ENCODE peak calls at places on chromosomes 13 and 19, in ten cellular contexts. Q is kidney, R is right lobe of liver, N is body of pancreas, S is ascending aorta, X is brain microvascular endothelial cell, A is A549, W is PC-3, Z is HL-60, V is suprapubic skin. Y is an unnamed sample.

GRCh38 chr13:51045450-51045849 is 65.6 kb downstream of the C13orf42 start:
- DNase-seq in X (no peak), R (no peak), V (no peak), S (no peak), N (no peak), Q (no peak), A (no peak), W (no peak), Z (no peak), Y (no peak)

GRCh38 chr19:46387713-46388130 is 25.6 kb downstream of the CCDC8 start:
- DNase-seq in W (no peak), V (peak), R (peak), A (no peak), X (no peak), Z (no peak), N (no peak), Q (peak), S (no peak), Y (no peak)

GRCh38 chr13:36428083-36428482 is 4.2 kb upstream of the CCNA1 start:
- DNase-seq in Z (peak), W (peak), X (no peak), Q (no peak), R (no peak), A (no peak), S (no peak), V (no peak), N (no peak), Y (no peak)

GRCh38 chr19:4597975-4598671 is 38.6 kb upstream of the SEMA6B start:
- DNase-seq in R (no peak), S (no peak), N (peak), X (peak), Z (peak), A (peak), V (no peak), Q (peak), W (peak), Y (no peak)

GRCh38 chr19:3210347-3211017 is 14.0 kb upstream of the CELF5 start:
- DNase-seq in Z (peak), S (no peak), N (peak), Q (no peak), V (no peak), R (no peak), X (peak), W (peak), A (peak), Y (no peak)

GRCh38 chr13:110474713-110475112 is 86.8 kb downstream of the RAB20 start:
- DNase-seq in R (no peak), Q (no peak), S (no peak), Z (no peak), V (no peak), N (no peak), W (no peak), A (no peak), X (no peak), Y (no peak)

GRCh38 chr13:109807345-109807744 is 21.0 kb upstream of the IRS2 start:
- DNase-seq in N (no peak), Z (no peak), X (no peak), A (no peak), Q (no peak), V (no peak), W (no peak), S (no peak), R (no peak), Y (no peak)

GRCh38 chr19:45222724-45223123 is 22.5 kb downstream of the EXOC3L2 start:
- DNase-seq in Q (no peak), S (no peak), Z (no peak), A (no peak), N (no peak), R (no peak), V (no peak), X (no peak), W (no peak), Y (no peak)

GRCh38 chr19:42018503-42019193 is 24.6 kb upstream of the ATP1A3 start:
- DNase-seq in R (no peak), S (no peak), V (no peak), Q (no peak), X (peak), Z (no peak), A (no peak), N (no peak), W (peak), Y (no peak)

GRCh38 chr19:7535993-7536685 is 622 bp downstream of the PNPLA6 start:
- DNase-seq in N (no peak), Z (no peak), Q (no peak), A (no peak), S (no peak), R (no peak), X (no peak), V (no peak), W (no peak), Y (no peak)

GRCh38 chr13:57630661-57631606 is 610 bp upstream of the PCDH17 start:
- DNase-seq in W (peak), S (no peak), V (no peak), Z (no peak), R (no peak), X (peak), N (peak), A (no peak), Q (no peak), Y (no peak)

GRCh38 chr13:57629821-57630235 is 1.7 kb upstream of the PCDH17 start:
- DNase-seq in W (peak), Q (peak), X (peak), V (peak), Z (no peak), R (peak), S (peak), A (no peak), N (peak), Y (peak)

GRCh38 chr13:57627663-57628062 is 3.9 kb upstream of the PCDH17 start:
- DNase-seq in Q (no peak), A (no peak), V (no peak), W (peak), Z (no peak), S (no peak), X (no peak), R (no peak), N (no peak), Y (no peak)

GRCh38 chr13:57631607-57632275 is at the start of gene PCDH17:
- DNase-seq in N (peak), R (no peak), S (no peak), X (peak), Q (no peak), V (no peak), A (no peak), W (no peak), Z (no peak), Y (no peak)

DNA sequence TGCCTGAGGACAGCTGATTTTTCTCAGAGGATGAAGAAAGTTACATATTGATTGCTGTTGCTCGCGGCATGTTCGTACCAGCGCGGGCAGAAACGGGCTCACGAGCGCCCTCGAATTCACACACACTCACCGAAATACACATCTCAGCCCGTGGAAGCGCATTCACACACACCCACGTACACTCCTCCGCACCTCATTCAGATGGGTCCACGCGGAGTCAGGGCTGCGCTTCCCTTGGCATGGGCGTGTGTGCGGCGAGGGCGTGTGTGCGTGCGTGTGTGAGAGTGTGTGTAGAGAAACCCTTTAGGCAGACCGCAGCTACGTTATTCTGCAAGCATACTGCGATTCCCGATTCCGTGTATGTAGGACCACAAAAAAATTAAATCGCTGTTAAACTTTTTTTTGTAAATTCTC is 2.1 kb upstream of the PCDH17 start:
- DNase-seq in Q (no peak), R (no peak), N (peak), W (no peak), S (no peak), A (no peak), X (no peak), V (no peak), Z (no peak), Y (no peak)
- H3K4me3 ChIP-seq in Q (peak), R (peak), N (no peak), W (peak), S (peak), A (peak), X (peak), V (peak), Z (no peak), Y (peak)

GRCh38 chr19:55468054-55468393 is 3.5 kb upstream of the C19orf85 start:
- DNase-seq in Q (no peak), R (no peak), W (no peak), X (no peak), A (no peak), S (no peak), V (no peak), Z (no peak), N (no peak), Y (no peak)

GRCh38 chr19:55466246-55466614 is 1.7 kb upstream of the C19orf85 start:
- DNase-seq in Z (no peak), N (no peak), W (no peak), S (no peak), Q (no peak), X (no peak), V (no peak), R (no peak), A (no peak), Y (no peak)

GRCh38 chr19:55465460-55466245 is 1.1 kb upstream of the C19orf85 start:
- DNase-seq in V (no peak), Z (no peak), W (no peak), R (no peak), S (no peak), A (no peak), Q (no peak), N (no peak), X (no peak), Y (no peak)

GRCh38 chr19:55464669-55465068 is at the start of gene C19orf85:
- DNase-seq in V (no peak), X (no peak), Z (no peak), N (no peak), W (no peak), Q (no peak), A (no peak), R (no peak), S (no peak), Y (no peak)

DNA sequence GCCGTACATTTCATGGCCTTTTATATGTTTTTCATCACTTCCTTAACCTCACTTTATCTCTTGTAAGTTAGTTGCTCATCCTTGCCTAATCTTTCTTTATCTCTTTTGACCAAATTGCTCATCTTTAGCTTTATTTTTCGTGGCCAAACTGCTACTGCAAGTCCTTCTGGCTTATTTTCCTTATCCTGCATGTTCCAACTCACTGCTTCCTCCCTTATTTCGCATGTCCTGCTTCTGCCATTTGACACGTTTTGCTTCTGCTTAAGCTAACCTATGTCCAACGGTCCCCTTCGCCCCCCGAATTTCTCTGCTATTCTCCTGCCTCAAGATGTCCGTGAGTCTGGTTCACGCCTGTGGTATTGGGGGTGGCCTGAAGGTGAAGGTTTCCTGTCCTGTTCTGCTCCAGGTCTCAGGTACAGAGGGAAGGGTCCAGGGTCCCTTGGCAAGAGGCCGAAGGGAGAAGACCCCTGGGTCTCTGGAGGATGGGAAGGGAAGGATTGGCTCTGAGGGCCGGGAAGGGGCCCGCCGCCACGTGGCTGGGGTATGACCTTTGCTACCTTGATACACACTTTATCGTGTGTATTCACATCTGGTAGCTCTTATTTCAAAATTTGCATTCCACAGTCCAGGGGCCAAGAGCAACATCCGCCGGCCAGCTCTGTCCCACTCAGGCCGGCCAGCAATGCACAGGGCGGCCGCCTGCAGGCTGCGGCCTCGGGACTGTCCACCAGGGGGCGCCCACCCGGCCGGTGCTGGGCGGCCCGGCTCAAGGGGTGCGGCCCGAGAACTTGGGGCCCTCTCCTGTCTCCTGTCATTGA is 2.9 kb upstream of the C19orf85 start:
- DNase-seq in R (peak), X (no peak), N (peak), W (peak), Q (peak), Z (peak), A (peak), S (no peak), V (no peak), Y (no peak)
- TF ChIP-seq CTCF in R (peak), X (peak), N (peak), W (peak), Q (peak), Z (peak), A (peak), S (peak), V (peak), Y (peak)

GRCh38 chr13:100537951-100538462 is 50.6 kb downstream of the GGACT start:
- DNase-seq in V (no peak), A (no peak), X (no peak), S (no peak), N (no peak), R (no peak), Q (no peak), Z (no peak), W (no peak), Y (peak)

GRCh38 chr13:100537486-100537885 is 51.1 kb downstream of the GGACT start:
- DNase-seq in A (no peak), S (no peak), R (no peak), V (no peak), Q (no peak), N (no peak), X (no peak), W (no peak), Z (no peak), Y (peak)

GRCh38 chr13:100534911-100535310 is 53.7 kb downstream of the GGACT start:
- DNase-seq in X (no peak), V (no peak), N (peak), R (no peak), A (no peak), W (no peak), S (no peak), Z (no peak), Q (no peak), Y (no peak)

GRCh38 chr13:100535401-100536135 is 53.0 kb downstream of the GGACT start:
- DNase-seq in X (no peak), Q (no peak), Z (no peak), V (no peak), R (no peak), A (no peak), N (no peak), W (no peak), S (no peak), Y (peak)

DNA sequence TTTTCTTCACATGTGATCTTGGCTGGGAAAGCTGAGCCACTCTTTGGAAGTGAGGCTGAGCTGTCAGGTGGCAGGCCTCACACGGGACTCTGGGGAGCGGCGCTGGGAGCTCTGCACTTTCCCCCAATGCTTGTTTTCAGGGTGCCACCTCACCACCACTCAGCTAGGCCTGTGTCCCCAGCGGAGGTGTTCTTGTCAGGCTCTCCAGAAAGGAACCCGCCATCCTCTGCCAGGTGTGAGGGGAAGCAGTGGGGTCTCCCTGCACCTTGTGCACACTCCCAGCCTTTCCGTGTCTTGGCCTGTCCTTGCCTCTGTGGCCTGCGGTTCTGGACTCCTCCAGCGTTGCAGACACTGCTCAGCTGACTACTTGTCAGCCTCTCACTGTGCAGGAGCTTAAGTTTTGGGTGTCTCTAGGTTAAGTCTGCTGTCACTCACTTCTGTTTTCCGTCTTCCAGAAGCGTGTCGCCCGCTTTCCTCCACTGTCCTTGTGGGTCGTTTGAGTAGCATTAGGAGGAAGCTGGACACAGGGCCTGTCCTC is 51.9 kb downstream of the GGACT start:
- DNase-seq in S (no peak), Q (no peak), V (no peak), X (no peak), W (no peak), A (no peak), N (no peak), R (no peak), Z (no peak), Y (peak)
- H3K27ac ChIP-seq in S (no peak), Q (no peak), V (no peak), X (no peak), W (no peak), A (no peak), N (no peak), R (no peak), Z (no peak), Y (no peak)

DNA sequence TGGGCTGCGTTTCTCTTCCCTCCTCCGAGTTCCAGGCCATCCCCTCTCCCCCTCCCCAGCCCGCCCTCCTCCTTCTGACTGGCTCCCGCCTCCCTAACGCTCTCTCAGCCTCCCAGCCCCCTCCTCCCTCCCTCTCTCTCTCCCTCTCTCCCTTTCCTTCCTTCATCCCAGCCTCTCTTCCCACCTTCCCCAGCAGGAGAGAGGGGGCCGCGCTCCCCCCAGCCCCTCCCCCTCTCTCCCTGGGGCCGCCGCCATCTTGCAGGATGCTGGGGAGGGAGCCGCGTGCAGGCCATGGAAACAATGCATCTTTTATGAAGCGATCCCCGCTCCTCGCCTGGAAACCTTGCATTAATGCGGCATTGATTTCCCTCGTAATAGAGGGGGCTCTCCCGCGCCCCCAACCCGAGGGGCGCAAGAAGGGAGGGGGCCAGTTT is 42.6 kb upstream of the ADGRL1 start:
- DNase-seq in V (no peak), Q (peak), A (no peak), Z (no peak), R (no peak), X (no peak), W (peak), S (no peak), N (peak), Y (no peak)
- H3K4me3 ChIP-seq in V (peak), Q (no peak), A (peak), Z (peak), R (peak), X (peak), W (peak), S (peak), N (no peak), Y (peak)

GRCh38 chr19:43623889-43624670 is 4.7 kb upstream of the ZNF428 start:
- DNase-seq in A (peak), X (no peak), N (no peak), S (no peak), Z (no peak), W (no peak), Q (no peak), R (no peak), V (no peak), Y (no peak)

GRCh38 chr19:43626838-43627237 is 7.4 kb upstream of the ZNF428 start:
- DNase-seq in R (no peak), N (no peak), W (no peak), A (no peak), V (no peak), S (no peak), X (no peak), Q (no peak), Z (no peak), Y (no peak)

GRCh38 chr19:43622956-43623355 is 3.5 kb upstream of the ZNF428 start:
- DNase-seq in S (no peak), V (no peak), Q (no peak), R (no peak), X (no peak), A (no peak), Z (no peak), N (no peak), W (no peak), Y (no peak)

GRCh38 chr19:43625918-43626579 is 6.6 kb upstream of the ZNF428 start:
- DNase-seq in X (no peak), V (no peak), R (no peak), Q (no peak), W (no peak), N (no peak), S (no peak), A (peak), Z (no peak), Y (no peak)

DNA sequence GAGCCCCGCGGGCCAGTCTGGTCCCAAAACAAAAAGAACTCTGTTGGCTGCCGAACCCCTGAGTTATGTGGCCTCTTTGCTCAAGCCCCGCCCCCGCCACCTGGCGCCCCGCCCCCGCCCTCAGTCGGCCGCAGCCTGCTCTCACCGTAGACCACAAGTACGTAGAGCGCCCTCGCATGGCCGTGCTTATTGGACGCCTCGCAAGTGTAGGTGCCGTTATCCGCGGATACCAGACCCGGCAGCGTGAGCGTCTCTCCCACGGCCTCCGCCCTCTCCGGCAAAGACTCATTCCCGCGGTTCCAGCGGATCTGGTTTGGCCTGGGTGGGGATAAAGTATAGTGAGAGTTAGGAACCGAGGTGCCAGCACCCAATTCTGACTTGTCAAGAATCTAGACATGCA is 5.5 kb upstream of the ZNF428 start:
- DNase-seq in N (peak), W (no peak), X (no peak), V (peak), A (no peak), S (peak), Q (peak), R (peak), Z (peak), Y (no peak)
- TF ChIP-seq CTCF in N (peak), W (no peak), X (peak), V (peak), A (no peak), S (no peak), Q (no peak), R (no peak), Z (no peak), Y (no peak)

GRCh38 chr13:60329221-60329983 is 67.6 kb upstream of the TDRD3 start:
- DNase-seq in Q (no peak), N (peak), X (peak), S (no peak), V (no peak), A (no peak), Z (peak), R (no peak), W (peak), Y (no peak)
- H3K27ac ChIP-seq in Q (no peak), N (no peak), X (no peak), S (no peak), V (no peak), A (no peak), Z (no peak), R (no peak), W (no peak), Y (no peak)

GRCh38 chr19:39136225-39136940 is 10.8 kb downstream of the PAK4 start:
- DNase-seq in R (no peak), N (no peak), X (no peak), S (no peak), A (no peak), Q (no peak), V (no peak), Z (no peak), W (no peak), Y (no peak)
- H3K4me3 ChIP-seq in R (no peak), N (no peak), X (no peak), S (no peak), A (no peak), Q (no peak), V (no peak), Z (no peak), W (no peak), Y (no peak)

GRCh38 chr13:100097821-100098220 is 8.9 kb downstream of the PCCA start:
- DNase-seq in Z (no peak), A (no peak), N (no peak), V (no peak), X (no peak), S (no peak), R (no peak), Q (no peak), W (no peak), Y (no peak)
- TF ChIP-seq CTCF in Z (no peak), A (no peak), N (no peak), V (no peak), X (no peak), S (no peak), R (no peak), Q (no peak), W (no peak), Y (no peak)